ENCODE peak calls at places on chromosomes 6 and 20, in seven cellular contexts. R is stomach; W is colonic mucosa; T is T-helper 2 cell; A is Peyer's patch; U is Right ventricle myocardium inferior; L is stimulated activated CD8-positive, alpha-beta memory T cell treated with anti-CD3 and anti-CD28 coated beads, Interleukin-15, amount 100 ng/mL, for 1 hour. H is an unnamed sample.

GRCh38 chr6:12203001-12203400 is 87.2 kb upstream of the EDN1 start:
- DNase-seq in R (no peak), W (no peak), T (no peak), A (no peak), U (no peak), L (no peak), H (no peak)

GRCh38 chr20:59583428-59584277 is 20.7 kb upstream of the PHACTR3 start:
- DNase-seq in R (peak), W (peak), T (no peak), A (no peak), U (peak), L (no peak), H (no peak)

GRCh38 chr6:101393291-101394251 is at the start of gene GRIK2:
- DNase-seq in R (no peak), W (no peak), T (no peak), A (peak), U (peak), L (no peak), H (no peak)

GRCh38 chr6:28347119-28347518 is 2.6 kb upstream of the ZKSCAN3 start:
- DNase-seq in R (no peak), W (no peak), T (no peak), A (no peak), U (no peak), L (no peak), H (no peak)

GRCh38 chr6:54252916-54253315 is 55.3 kb upstream of the TINAG start:
- DNase-seq in R (no peak), W (no peak), T (no peak), A (no peak), U (no peak), L (no peak), H (no peak)

GRCh38 chr20:23126281-23127061 is 40.3 kb upstream of the CD93 start:
- DNase-seq in R (no peak), W (no peak), T (no peak), A (peak), U (no peak), L (no peak), H (no peak)

GRCh38 chr6:154510144-154510905 is at the start of gene CNKSR3:
- DNase-seq in R (peak), W (peak), T (no peak), A (peak), U (peak), L (no peak), H (no peak)

GRCh38 chr20:16036331-16036730 is 536.9 kb downstream of the KIF16B start:
- DNase-seq in R (no peak), W (no peak), T (no peak), A (no peak), U (no peak), L (no peak), H (no peak)

GRCh38 chr6:52594216-52594615 is 17.4 kb upstream of the TRAM2 start:
- DNase-seq in R (no peak), W (no peak), T (no peak), A (no peak), U (no peak), L (no peak), H (no peak)

GRCh38 chr20:50219520-50220086 is 29.0 kb downstream of the CEBPB start:
- DNase-seq in R (no peak), W (no peak), T (no peak), A (no peak), U (peak), L (no peak), H (no peak)

GRCh38 chr20:54469952-54470351 is 5.4 kb upstream of the DOK5 start:
- DNase-seq in R (no peak), W (no peak), T (no peak), A (no peak), U (no peak), L (no peak), H (no peak)

GRCh38 chr6:79225718-79226117 is 8.8 kb downstream of the HMGN3 start:
- DNase-seq in R (no peak), W (no peak), T (no peak), A (no peak), U (no peak), L (no peak), H (no peak)

GRCh38 chr20:19397676-19398075 is 185.2 kb downstream of the SLC24A3 start:
- DNase-seq in R (no peak), W (no peak), T (no peak), A (no peak), U (no peak), L (no peak), H (no peak)

GRCh38 chr20:37986873-37987601 is 46.2 kb downstream of the TTI1 start:
- DNase-seq in R (peak), W (no peak), T (no peak), A (no peak), U (peak), L (no peak), H (no peak)

GRCh38 chr6:25007269-25007699 is 71.5 kb upstream of the RIPOR2 start:
- DNase-seq in R (no peak), W (no peak), T (no peak), A (no peak), U (peak), L (no peak), H (no peak)

GRCh38 chr6:111121789-111122350 is 34.6 kb downstream of the SLC16A10 start:
- DNase-seq in R (no peak), W (no peak), T (no peak), A (no peak), U (no peak), L (no peak), H (no peak)

H was measured in central memory CD8-positive, alpha-beta T cell.